ENCODE peak calls at places on chromosomes 2 and 18, in seven cellular contexts. One of them, this sample, is unnamed.

GRCh38 chr2:3738454-3738853 is 35.1 kb downstream of the DCDC2C start:
- DNase-seq in astrocyte: no peak
- DNase-seq in tibial artery: no peak
- DNase-seq in ovary: no peak
- DNase-seq in prostate gland: no peak
- DNase-seq in IMR-90: peak
- DNase-seq in lower lobe of right lung: no peak
- DNase-seq in this sample: peak

GRCh38 chr2:227411320-227411989 is 23.7 kb upstream of the SCYGR1 start:
- DNase-seq in astrocyte: peak
- DNase-seq in tibial artery: no peak
- DNase-seq in ovary: no peak
- DNase-seq in prostate gland: no peak
- DNase-seq in IMR-90: peak
- DNase-seq in lower lobe of right lung: no peak
- DNase-seq in this sample: peak

GRCh38 chr2:71690231-71690834 is 237.0 kb downstream of the DYSF start:
- DNase-seq in astrocyte: no peak
- DNase-seq in tibial artery: peak
- DNase-seq in ovary: peak
- DNase-seq in prostate gland: no peak
- DNase-seq in IMR-90: no peak
- DNase-seq in lower lobe of right lung: no peak
- DNase-seq in this sample: no peak

GRCh38 chr2:156182132-156182531 is 150.4 kb downstream of the NR4A2 start:
- DNase-seq in astrocyte: no peak
- DNase-seq in tibial artery: no peak
- DNase-seq in ovary: no peak
- DNase-seq in prostate gland: peak
- DNase-seq in IMR-90: no peak
- DNase-seq in lower lobe of right lung: no peak
- DNase-seq in this sample: no peak

GRCh38 chr2:102138331-102138730 is 4.2 kb upstream of the IL1R1 start:
- DNase-seq in astrocyte: no peak
- DNase-seq in tibial artery: no peak
- DNase-seq in ovary: no peak
- DNase-seq in prostate gland: no peak
- DNase-seq in IMR-90: no peak
- DNase-seq in lower lobe of right lung: no peak
- DNase-seq in this sample: no peak

GRCh38 chr18:58638446-58638845 is 9.6 kb upstream of the ALPK2 start:
- DNase-seq in astrocyte: peak
- DNase-seq in tibial artery: no peak
- DNase-seq in ovary: no peak
- DNase-seq in prostate gland: no peak
- DNase-seq in IMR-90: no peak
- DNase-seq in lower lobe of right lung: no peak
- DNase-seq in this sample: no peak

GRCh38 chr18:43009666-43010065 is 105.8 kb downstream of the RIT2 start:
- DNase-seq in astrocyte: peak
- DNase-seq in tibial artery: no peak
- DNase-seq in ovary: no peak
- DNase-seq in prostate gland: no peak
- DNase-seq in IMR-90: no peak
- DNase-seq in lower lobe of right lung: no peak
- DNase-seq in this sample: no peak

GRCh38 chr2:160472839-160473251 is 20.8 kb downstream of the RBMS1 start:
- DNase-seq in astrocyte: peak
- DNase-seq in tibial artery: no peak
- DNase-seq in ovary: no peak
- DNase-seq in prostate gland: no peak
- DNase-seq in IMR-90: peak
- DNase-seq in lower lobe of right lung: no peak
- DNase-seq in this sample: peak

GRCh38 chr2:8119782-8120551 is 561.9 kb upstream of the ID2 start:
- DNase-seq in astrocyte: peak
- DNase-seq in tibial artery: no peak
- DNase-seq in ovary: no peak
- DNase-seq in prostate gland: peak
- DNase-seq in IMR-90: peak
- DNase-seq in lower lobe of right lung: no peak
- DNase-seq in this sample: no peak

GRCh38 chr18:4233468-4233867 is 221.6 kb downstream of the DLGAP1 start:
- DNase-seq in astrocyte: no peak
- DNase-seq in tibial artery: no peak
- DNase-seq in ovary: no peak
- DNase-seq in prostate gland: no peak
- DNase-seq in IMR-90: no peak
- DNase-seq in lower lobe of right lung: no peak
- DNase-seq in this sample: no peak

GRCh38 chr18:58269931-58270330 is 225.9 kb downstream of the NEDD4L start:
- DNase-seq in astrocyte: no peak
- DNase-seq in tibial artery: no peak
- DNase-seq in ovary: no peak
- DNase-seq in prostate gland: peak
- DNase-seq in IMR-90: no peak
- DNase-seq in lower lobe of right lung: no peak
- DNase-seq in this sample: no peak

GRCh38 chr2:241373449-241373848 is 17.4 kb downstream of the FARP2 start:
- DNase-seq in astrocyte: no peak
- DNase-seq in tibial artery: no peak
- DNase-seq in ovary: no peak
- DNase-seq in prostate gland: no peak
- DNase-seq in IMR-90: no peak
- DNase-seq in lower lobe of right lung: no peak
- DNase-seq in this sample: no peak

GRCh38 chr2:218927411-218927810 is 32.1 kb upstream of the CDK5R2 start:
- DNase-seq in astrocyte: no peak
- DNase-seq in tibial artery: no peak
- DNase-seq in ovary: no peak
- DNase-seq in prostate gland: no peak
- DNase-seq in IMR-90: no peak
- DNase-seq in lower lobe of right lung: no peak
- DNase-seq in this sample: no peak

GRCh38 chr2:37877457-37878315 is 47.4 kb upstream of the RMDN2 start:
- DNase-seq in astrocyte: peak
- DNase-seq in tibial artery: no peak
- DNase-seq in ovary: no peak
- DNase-seq in prostate gland: peak
- DNase-seq in IMR-90: peak
- DNase-seq in lower lobe of right lung: no peak
- DNase-seq in this sample: peak

GRCh38 chr18:74556166-74556565 is 21.9 kb downstream of the CNDP1 start:
- DNase-seq in astrocyte: no peak
- DNase-seq in tibial artery: no peak
- DNase-seq in ovary: no peak
- DNase-seq in prostate gland: no peak
- DNase-seq in IMR-90: no peak
- DNase-seq in lower lobe of right lung: no peak
- DNase-seq in this sample: no peak

DNA sequence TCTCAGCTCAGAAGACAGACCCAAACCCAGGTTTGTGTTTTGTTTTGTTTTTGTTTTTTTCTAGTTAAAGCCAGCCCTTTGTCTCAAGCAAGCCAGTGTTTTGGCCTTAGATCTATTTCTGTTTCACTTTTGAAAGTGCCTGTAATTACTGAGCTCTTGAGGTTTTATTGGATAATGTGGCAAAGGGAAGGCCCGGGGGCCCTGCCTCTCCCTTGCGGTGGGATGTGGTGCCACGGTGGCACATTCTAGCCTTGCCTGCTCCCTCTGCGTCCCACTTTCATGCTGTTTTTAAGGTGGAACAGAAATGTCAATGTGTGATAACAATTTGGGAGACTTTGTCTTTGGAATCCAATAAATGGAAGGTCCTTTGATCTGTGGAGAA is 2.5 kb downstream of the HPCAL1 start:
- DNase-seq in astrocyte: peak
- DNase-seq in tibial artery: no peak
- DNase-seq in ovary: no peak
- DNase-seq in prostate gland: no peak
- DNase-seq in IMR-90: no peak
- DNase-seq in lower lobe of right lung: no peak
- DNase-seq in this sample: no peak
- H3K4me3 ChIP-seq in astrocyte: no peak
- H3K4me3 ChIP-seq in tibial artery: no peak
- H3K4me3 ChIP-seq in ovary: no peak
- H3K4me3 ChIP-seq in prostate gland: no peak
- H3K4me3 ChIP-seq in IMR-90: no peak
- H3K4me3 ChIP-seq in lower lobe of right lung: peak
- H3K4me3 ChIP-seq in this sample: no peak

GRCh38 chr2:197873293-197873701 is 68.9 kb downstream of the PLCL1 start:
- DNase-seq in astrocyte: peak
- DNase-seq in tibial artery: no peak
- DNase-seq in ovary: no peak
- DNase-seq in prostate gland: no peak
- DNase-seq in IMR-90: peak
- DNase-seq in lower lobe of right lung: no peak
- DNase-seq in this sample: peak
- TF ChIP-seq CTCF in astrocyte: no peak
- TF ChIP-seq CTCF in tibial artery: no peak
- TF ChIP-seq CTCF in ovary: no peak
- TF ChIP-seq CTCF in prostate gland: no peak
- TF ChIP-seq CTCF in IMR-90: no peak
- TF ChIP-seq CTCF in lower lobe of right lung: no peak
- TF ChIP-seq CTCF in this sample: peak

GRCh38 chr2:113129519-113130078 is 2.2 kb downstream of the IL1RN start:
- DNase-seq in astrocyte: no peak
- DNase-seq in tibial artery: no peak
- DNase-seq in ovary: no peak
- DNase-seq in prostate gland: no peak
- DNase-seq in IMR-90: no peak
- DNase-seq in lower lobe of right lung: no peak
- DNase-seq in this sample: no peak
- H3K27ac ChIP-seq in astrocyte: no peak
- H3K27ac ChIP-seq in tibial artery: no peak
- H3K27ac ChIP-seq in ovary: no peak
- H3K27ac ChIP-seq in prostate gland: no peak
- H3K27ac ChIP-seq in IMR-90: no peak
- H3K27ac ChIP-seq in lower lobe of right lung: no peak
- H3K27ac ChIP-seq in this sample: no peak

GRCh38 chr18:905307-905947 is 756 bp downstream of the ADCYAP1 start:
- DNase-seq in astrocyte: no peak
- DNase-seq in tibial artery: no peak
- DNase-seq in ovary: no peak
- DNase-seq in prostate gland: no peak
- DNase-seq in IMR-90: no peak
- DNase-seq in lower lobe of right lung: no peak
- DNase-seq in this sample: no peak
- H3K4me3 ChIP-seq in astrocyte: no peak
- H3K4me3 ChIP-seq in tibial artery: no peak
- H3K4me3 ChIP-seq in ovary: no peak
- H3K4me3 ChIP-seq in prostate gland: no peak
- H3K4me3 ChIP-seq in IMR-90: no peak
- H3K4me3 ChIP-seq in lower lobe of right lung: no peak
- H3K4me3 ChIP-seq in this sample: no peak

GRCh38 chr2:230866704-230867561 is 2.2 kb downstream of the ITM2C start:
- DNase-seq in astrocyte: no peak
- DNase-seq in tibial artery: no peak
- DNase-seq in ovary: peak
- DNase-seq in prostate gland: peak
- DNase-seq in IMR-90: peak
- DNase-seq in lower lobe of right lung: no peak
- DNase-seq in this sample: no peak
- TF ChIP-seq CTCF in astrocyte: no peak
- TF ChIP-seq CTCF in tibial artery: no peak
- TF ChIP-seq CTCF in ovary: no peak
- TF ChIP-seq CTCF in prostate gland: no peak
- TF ChIP-seq CTCF in IMR-90: no peak
- TF ChIP-seq CTCF in lower lobe of right lung: no peak
- TF ChIP-seq CTCF in this sample: peak

This sample was measured in brain microvascular endothelial cell.